ENCODE peak calls at places on chromosome X, in seven cellular contexts. B is GM03348; J is aorta; Y is activated CD4-positive, alpha-beta T cell treated with anti-CD3 and anti-CD28 coated beads, Interleukin-2, amount 10 ng/mL, durations not matched to agents 7 days and 5 days; Z is nephron progenitor cell; F is CD4-positive, alpha-beta T cell; V is SIG-M5. T is an unnamed sample.

GRCh38 chrX:69226459-69227158 is 61.4 kb upstream of the PJA1 start:
- DNase-seq in B (no peak), J (no peak), Y (no peak), Z (no peak), F (no peak), V (no peak), T (no peak)

GRCh38 chrX:154918060-154918483 is 31.9 kb downstream of the F8A1 start:
- DNase-seq in B (peak), J (no peak), Y (peak), Z (peak), F (no peak), V (no peak), T (peak)

GRCh38 chrX:5113128-5113527 is 1115.5 kb downstream of the NLGN4X start:
- DNase-seq in B (no peak), J (no peak), Y (no peak), Z (no peak), F (no peak), V (no peak), T (no peak)

GRCh38 chrX:71563921-71564320 is 14.3 kb upstream of the GCNA start:
- DNase-seq in B (no peak), J (no peak), Y (no peak), Z (no peak), F (no peak), V (no peak), T (no peak)

GRCh38 chrX:154116514-154116913 is 19.0 kb upstream of the MECP2 start:
- DNase-seq in B (no peak), J (no peak), Y (no peak), Z (no peak), F (no peak), V (no peak), T (no peak)

GRCh38 chrX:7941390-7942042 is 14.3 kb upstream of the PNPLA4 start:
- DNase-seq in B (peak), J (no peak), Y (no peak), Z (peak), F (no peak), V (no peak), T (peak)

GRCh38 chrX:83022020-83022419 is 486.1 kb upstream of the POU3F4 start:
- DNase-seq in B (no peak), J (no peak), Y (no peak), Z (no peak), F (no peak), V (no peak), T (no peak)

GRCh38 chrX:6292599-6292998 is 63.9 kb upstream of the NLGN4X start:
- DNase-seq in B (no peak), J (no peak), Y (no peak), Z (no peak), F (no peak), V (no peak), T (no peak)

GRCh38 chrX:134631404-134632346 is 26.6 kb downstream of the PLAC1 start:
- DNase-seq in B (peak), J (no peak), Y (no peak), Z (no peak), F (no peak), V (no peak), T (peak)

GRCh38 chrX:147800663-147801062 is 111.1 kb upstream of the FMR1 start:
- DNase-seq in B (no peak), J (no peak), Y (no peak), Z (no peak), F (no peak), V (no peak), T (no peak)

GRCh38 chrX:84197550-84197949 is 9.6 kb upstream of the RPS6KA6 start:
- DNase-seq in B (no peak), J (no peak), Y (no peak), Z (no peak), F (no peak), V (no peak), T (no peak)

GRCh38 chrX:150897371-150898319 is 823 bp downstream of the CD99L2 start:
- DNase-seq in B (peak), J (no peak), Y (peak), Z (peak), F (peak), V (no peak), T (no peak)

GRCh38 chrX:116881961-116882360 is 419.2 kb upstream of the CT83 start:
- DNase-seq in B (no peak), J (no peak), Y (no peak), Z (no peak), F (no peak), V (no peak), T (no peak)

GRCh38 chrX:144681501-144681900 is 565.8 kb upstream of the SPANXN1 start:
- DNase-seq in B (peak), J (no peak), Y (no peak), Z (no peak), F (no peak), V (no peak), T (no peak)

GRCh38 chrX:132612990-132613564 is 124.2 kb upstream of the MBNL3 start:
- DNase-seq in B (peak), J (peak), Y (peak), Z (peak), F (peak), V (no peak), T (peak)

GRCh38 chrX:70141373-70141772 is 8.1 kb downstream of the IGBP1 start:
- DNase-seq in B (no peak), J (no peak), Y (no peak), Z (no peak), F (no peak), V (no peak), T (no peak)

GRCh38 chrX:3582421-3582820 is 131.0 kb downstream of the PRKX start:
- DNase-seq in B (peak), J (no peak), Y (no peak), Z (no peak), F (no peak), V (no peak), T (no peak)

GRCh38 chrX:16963216-16963615 is 16.8 kb downstream of the REPS2 start:
- DNase-seq in B (no peak), J (no peak), Y (no peak), Z (no peak), F (no peak), V (no peak), T (no peak)

GRCh38 chrX:48971325-48972213 is at the start of gene KCND1:
- DNase-seq in B (peak), J (peak), Y (no peak), Z (peak), F (no peak), V (no peak), T (no peak)

GRCh38 chrX:38600089-38600755 is 38.9 kb downstream of the TSPAN7 start:
- DNase-seq in B (no peak), J (no peak), Y (no peak), Z (no peak), F (no peak), V (no peak), T (no peak)

GRCh38 chrX:153854702-153855101 is 24.4 kb upstream of the PDZD4 start:
- DNase-seq in B (no peak), J (no peak), Y (no peak), Z (no peak), F (no peak), V (no peak), T (no peak)

GRCh38 chrX:137166591-137166990 is 132.8 kb upstream of the GPR101 start:
- DNase-seq in B (no peak), J (no peak), Y (peak), Z (peak), F (no peak), V (no peak), T (no peak)

GRCh38 chrX:153371256-153371655 is 29.9 kb downstream of the PNMA6E start:
- DNase-seq in B (no peak), J (no peak), Y (no peak), Z (no peak), F (no peak), V (no peak), T (no peak)